ENCODE peak calls at places on chromosomes 11 and 22, in seven cellular contexts. One of them, this sample, is unnamed. For H3K36me3 and H3K27me3, the result is how much of the 10 kb centered on the place peaks cover.

GRCh38 chr22:24140357-24140756 is 40.9 kb upstream of the SUSD2 start:
- DNase-seq in stomach: no peak
- DNase-seq in brain microvascular endothelial cell: no peak
- DNase-seq in right atrium auricular region: no peak
- DNase-seq in heart left ventricle: no peak
- DNase-seq in keratinocyte: no peak
- DNase-seq in tibial nerve: no peak
- DNase-seq in this sample: no peak

GRCh38 chr22:49934891-49935557 is 16.6 kb downstream of the CRELD2 start:
- DNase-seq in stomach: peak
- DNase-seq in brain microvascular endothelial cell: no peak
- DNase-seq in right atrium auricular region: no peak
- DNase-seq in heart left ventricle: peak
- DNase-seq in keratinocyte: no peak
- DNase-seq in tibial nerve: peak
- DNase-seq in this sample: no peak

GRCh38 chr11:69220581-69221051 is 64.9 kb downstream of the SMIM38 start:
- DNase-seq in stomach: peak
- DNase-seq in brain microvascular endothelial cell: no peak
- DNase-seq in right atrium auricular region: no peak
- DNase-seq in heart left ventricle: peak
- DNase-seq in keratinocyte: no peak
- DNase-seq in tibial nerve: no peak
- DNase-seq in this sample: no peak

GRCh38 chr22:44025171-44026065 is 1.3 kb downstream of the PARVB start:
- DNase-seq in stomach: peak
- DNase-seq in brain microvascular endothelial cell: no peak
- DNase-seq in right atrium auricular region: peak
- DNase-seq in heart left ventricle: peak
- DNase-seq in keratinocyte: no peak
- DNase-seq in tibial nerve: peak
- DNase-seq in this sample: no peak

GRCh38 chr11:95506777-95507176 is 275.8 kb upstream of the SESN3 start:
- DNase-seq in stomach: no peak
- DNase-seq in brain microvascular endothelial cell: no peak
- DNase-seq in right atrium auricular region: no peak
- DNase-seq in heart left ventricle: no peak
- DNase-seq in keratinocyte: no peak
- DNase-seq in tibial nerve: no peak
- DNase-seq in this sample: no peak

GRCh38 chr22:30408388-30409101 is 11.7 kb downstream of the SEC14L2 start:
- DNase-seq in stomach: no peak
- DNase-seq in brain microvascular endothelial cell: peak
- DNase-seq in right atrium auricular region: no peak
- DNase-seq in heart left ventricle: no peak
- DNase-seq in keratinocyte: no peak
- DNase-seq in tibial nerve: no peak
- DNase-seq in this sample: peak

GRCh38 chr11:11558352-11558751 is 63.5 kb downstream of the GALNT18 start:
- DNase-seq in stomach: no peak
- DNase-seq in brain microvascular endothelial cell: no peak
- DNase-seq in right atrium auricular region: no peak
- DNase-seq in heart left ventricle: peak
- DNase-seq in keratinocyte: no peak
- DNase-seq in tibial nerve: no peak
- DNase-seq in this sample: no peak

GRCh38 chr11:25838918-25839611 is 492.9 kb upstream of the ANO3 start:
- DNase-seq in stomach: no peak
- DNase-seq in brain microvascular endothelial cell: no peak
- DNase-seq in right atrium auricular region: no peak
- DNase-seq in heart left ventricle: no peak
- DNase-seq in keratinocyte: no peak
- DNase-seq in tibial nerve: no peak
- DNase-seq in this sample: no peak

GRCh38 chr11:67354314-67355022 is 1.1 kb upstream of the POLD4 start:
- DNase-seq in stomach: peak
- DNase-seq in brain microvascular endothelial cell: peak
- DNase-seq in right atrium auricular region: peak
- DNase-seq in heart left ventricle: peak
- DNase-seq in keratinocyte: peak
- DNase-seq in tibial nerve: no peak
- DNase-seq in this sample: peak

GRCh38 chr11:57424802-57425564 is 1.9 kb downstream of the SLC43A3 start:
- DNase-seq in stomach: peak
- DNase-seq in brain microvascular endothelial cell: peak
- DNase-seq in right atrium auricular region: peak
- DNase-seq in heart left ventricle: peak
- DNase-seq in keratinocyte: peak
- DNase-seq in tibial nerve: peak
- DNase-seq in this sample: peak

GRCh38 chr11:57421805-57422204 is 5.1 kb downstream of the SLC43A3 start:
- DNase-seq in stomach: no peak
- DNase-seq in brain microvascular endothelial cell: no peak
- DNase-seq in right atrium auricular region: no peak
- DNase-seq in heart left ventricle: no peak
- DNase-seq in keratinocyte: no peak
- DNase-seq in tibial nerve: no peak
- DNase-seq in this sample: no peak

GRCh38 chr11:57421066-57421465 is 5.9 kb downstream of the SLC43A3 start:
- DNase-seq in stomach: no peak
- DNase-seq in brain microvascular endothelial cell: no peak
- DNase-seq in right atrium auricular region: no peak
- DNase-seq in heart left ventricle: no peak
- DNase-seq in keratinocyte: no peak
- DNase-seq in tibial nerve: no peak
- DNase-seq in this sample: no peak

GRCh38 chr11:57424137-57424801 is 2.7 kb downstream of the SLC43A3 start:
- DNase-seq in stomach: no peak
- DNase-seq in brain microvascular endothelial cell: no peak
- DNase-seq in right atrium auricular region: no peak
- DNase-seq in heart left ventricle: no peak
- DNase-seq in keratinocyte: no peak
- DNase-seq in tibial nerve: no peak
- DNase-seq in this sample: no peak

DNA sequence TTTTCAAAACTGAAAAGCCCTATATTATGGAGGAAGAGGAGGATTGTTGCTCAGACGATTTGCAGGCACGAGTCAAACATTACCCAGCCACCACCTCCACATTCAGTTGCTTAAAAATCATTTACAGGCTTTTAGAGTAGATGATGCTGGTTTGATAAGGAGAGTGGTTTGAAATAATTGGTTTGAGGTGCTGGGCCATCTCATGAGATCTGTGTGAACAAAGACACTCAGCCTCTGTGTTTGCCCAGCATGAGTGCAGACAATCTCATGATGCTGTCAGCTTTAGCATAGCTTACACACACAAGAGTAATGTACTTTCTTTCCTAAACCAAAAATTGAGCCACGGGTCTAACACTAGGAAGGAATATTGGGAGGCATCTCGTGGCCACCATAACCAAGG is 4.3 kb downstream of the SLC43A3 start:
- DNase-seq in stomach: no peak
- DNase-seq in brain microvascular endothelial cell: no peak
- DNase-seq in right atrium auricular region: no peak
- DNase-seq in heart left ventricle: no peak
- DNase-seq in keratinocyte: no peak
- DNase-seq in tibial nerve: no peak
- DNase-seq in this sample: no peak
- H3K36me3 ChIP-seq in stomach: half or more
- H3K36me3 ChIP-seq in brain microvascular endothelial cell: under half
- H3K36me3 ChIP-seq in right atrium auricular region: under half
- H3K36me3 ChIP-seq in heart left ventricle: under half
- H3K36me3 ChIP-seq in keratinocyte: under half
- H3K36me3 ChIP-seq in tibial nerve: under half
- H3K36me3 ChIP-seq in this sample: under half

GRCh38 chr11:14190992-14191773 is 167.8 kb downstream of the RRAS2 start:
- DNase-seq in stomach: no peak
- DNase-seq in brain microvascular endothelial cell: no peak
- DNase-seq in right atrium auricular region: no peak
- DNase-seq in heart left ventricle: no peak
- DNase-seq in keratinocyte: no peak
- DNase-seq in tibial nerve: no peak
- DNase-seq in this sample: no peak
- TF ChIP-seq CTCF in stomach: no peak
- TF ChIP-seq CTCF in brain microvascular endothelial cell: no peak
- TF ChIP-seq CTCF in right atrium auricular region: no peak
- TF ChIP-seq CTCF in heart left ventricle: no peak
- TF ChIP-seq CTCF in keratinocyte: no peak
- TF ChIP-seq CTCF in tibial nerve: no peak
- TF ChIP-seq CTCF in this sample: no peak

GRCh38 chr11:27718853-27719574 is 18.8 kb upstream of the BDNF start:
- DNase-seq in stomach: no peak
- DNase-seq in brain microvascular endothelial cell: no peak
- DNase-seq in right atrium auricular region: no peak
- DNase-seq in heart left ventricle: no peak
- DNase-seq in keratinocyte: no peak
- DNase-seq in tibial nerve: no peak
- DNase-seq in this sample: no peak
- H3K27me3 ChIP-seq in stomach: half or more
- H3K27me3 ChIP-seq in brain microvascular endothelial cell: under half
- H3K27me3 ChIP-seq in right atrium auricular region: under half
- H3K27me3 ChIP-seq in heart left ventricle: half or more
- H3K27me3 ChIP-seq in keratinocyte: half or more
- H3K27me3 ChIP-seq in tibial nerve: half or more
- H3K27me3 ChIP-seq in this sample: under half

GRCh38 chr11:107508201-107508857 is 50.7 kb upstream of the CWF19L2 start:
- DNase-seq in stomach: no peak
- DNase-seq in brain microvascular endothelial cell: no peak
- DNase-seq in right atrium auricular region: no peak
- DNase-seq in heart left ventricle: no peak
- DNase-seq in keratinocyte: no peak
- DNase-seq in tibial nerve: no peak
- DNase-seq in this sample: no peak
- H3K36me3 ChIP-seq in stomach: under half
- H3K36me3 ChIP-seq in brain microvascular endothelial cell: under half
- H3K36me3 ChIP-seq in right atrium auricular region: under half
- H3K36me3 ChIP-seq in heart left ventricle: under half
- H3K36me3 ChIP-seq in keratinocyte: under half
- H3K36me3 ChIP-seq in tibial nerve: under half
- H3K36me3 ChIP-seq in this sample: under half

GRCh38 chr11:36711104-36711825 is 113.2 kb upstream of the RAG2 start:
- DNase-seq in stomach: no peak
- DNase-seq in brain microvascular endothelial cell: no peak
- DNase-seq in right atrium auricular region: no peak
- DNase-seq in heart left ventricle: no peak
- DNase-seq in keratinocyte: no peak
- DNase-seq in tibial nerve: no peak
- DNase-seq in this sample: no peak
- TF ChIP-seq CTCF in stomach: no peak
- TF ChIP-seq CTCF in brain microvascular endothelial cell: peak
- TF ChIP-seq CTCF in right atrium auricular region: no peak
- TF ChIP-seq CTCF in heart left ventricle: no peak
- TF ChIP-seq CTCF in keratinocyte: no peak
- TF ChIP-seq CTCF in tibial nerve: no peak
- TF ChIP-seq CTCF in this sample: no peak

GRCh38 chr11:132427611-132428010 is 1057.2 kb downstream of the NTM start:
- DNase-seq in stomach: no peak
- DNase-seq in brain microvascular endothelial cell: peak
- DNase-seq in right atrium auricular region: no peak
- DNase-seq in heart left ventricle: no peak
- DNase-seq in keratinocyte: no peak
- DNase-seq in tibial nerve: no peak
- DNase-seq in this sample: no peak
- H3K27me3 ChIP-seq in stomach: under half
- H3K27me3 ChIP-seq in brain microvascular endothelial cell: under half
- H3K27me3 ChIP-seq in right atrium auricular region: under half
- H3K27me3 ChIP-seq in heart left ventricle: under half
- H3K27me3 ChIP-seq in keratinocyte: under half
- H3K27me3 ChIP-seq in tibial nerve: under half
- H3K27me3 ChIP-seq in this sample: under half

GRCh38 chr22:46079093-46079860 is 71.0 kb upstream of the PPARA start:
- DNase-seq in stomach: peak
- DNase-seq in brain microvascular endothelial cell: no peak
- DNase-seq in right atrium auricular region: no peak
- DNase-seq in heart left ventricle: peak
- DNase-seq in keratinocyte: no peak
- DNase-seq in tibial nerve: no peak
- DNase-seq in this sample: no peak

GRCh38 chr22:46081036-46081830 is 69.1 kb upstream of the PPARA start:
- DNase-seq in stomach: peak
- DNase-seq in brain microvascular endothelial cell: no peak
- DNase-seq in right atrium auricular region: no peak
- DNase-seq in heart left ventricle: peak
- DNase-seq in keratinocyte: no peak
- DNase-seq in tibial nerve: no peak
- DNase-seq in this sample: no peak

GRCh38 chr22:46078241-46079092 is 71.9 kb upstream of the PPARA start:
- DNase-seq in stomach: peak
- DNase-seq in brain microvascular endothelial cell: no peak
- DNase-seq in right atrium auricular region: peak
- DNase-seq in heart left ventricle: peak
- DNase-seq in keratinocyte: no peak
- DNase-seq in tibial nerve: no peak
- DNase-seq in this sample: no peak

GRCh38 chr22:46081831-46082210 is 68.5 kb upstream of the PPARA start:
- DNase-seq in stomach: peak
- DNase-seq in brain microvascular endothelial cell: no peak
- DNase-seq in right atrium auricular region: no peak
- DNase-seq in heart left ventricle: peak
- DNase-seq in keratinocyte: no peak
- DNase-seq in tibial nerve: no peak
- DNase-seq in this sample: no peak

DNA sequence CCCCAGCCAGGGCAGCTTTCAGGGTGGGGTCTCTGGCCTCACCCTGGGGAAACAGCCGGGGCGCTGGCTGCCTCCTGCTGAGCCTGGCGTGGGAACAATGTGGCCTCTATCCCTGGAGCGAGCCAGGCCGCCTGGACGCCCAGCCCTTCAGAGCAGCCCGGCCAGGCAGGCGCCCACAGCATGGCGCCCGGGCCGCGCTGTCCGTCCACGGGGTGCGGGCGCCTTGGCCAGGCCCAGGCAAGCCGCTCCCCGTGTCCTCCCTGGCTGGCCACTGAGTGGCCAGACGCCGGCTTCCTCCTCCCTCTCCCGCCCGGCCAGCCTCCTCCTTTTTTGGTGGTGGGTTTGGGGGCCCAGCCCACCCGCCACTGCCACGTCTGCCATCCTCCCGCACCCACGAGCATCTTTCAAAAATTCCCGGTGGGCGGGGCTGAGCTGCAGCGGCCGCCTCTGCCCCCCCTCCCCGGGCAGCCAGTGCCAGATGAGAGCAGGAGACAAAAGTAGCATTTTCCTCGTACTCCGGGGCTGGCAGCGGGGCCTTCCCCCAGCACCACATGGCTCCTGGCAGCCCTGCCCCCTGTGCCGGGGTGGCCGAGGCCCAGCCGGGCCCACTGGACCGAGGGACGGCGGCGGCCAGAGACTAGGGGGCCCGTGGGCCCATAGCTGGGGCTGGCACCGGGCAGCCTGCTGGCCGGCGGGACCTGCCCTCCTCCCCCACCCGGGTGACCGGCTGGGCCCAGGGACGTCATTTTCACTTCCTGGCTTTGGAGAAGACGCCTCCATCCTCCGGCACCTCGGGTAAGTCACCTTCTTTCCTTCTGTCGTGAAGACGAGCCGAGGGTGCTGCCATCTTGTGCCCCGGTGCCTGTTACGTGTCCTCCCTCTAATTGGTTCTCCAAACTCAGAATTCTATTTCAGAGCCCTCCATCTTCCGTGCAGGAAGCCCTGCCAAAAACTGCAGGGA is 70.2 kb upstream of the PPARA start:
- DNase-seq in stomach: peak
- DNase-seq in brain microvascular endothelial cell: no peak
- DNase-seq in right atrium auricular region: peak
- DNase-seq in heart left ventricle: peak
- DNase-seq in keratinocyte: no peak
- DNase-seq in tibial nerve: peak
- DNase-seq in this sample: no peak
- H3K36me3 ChIP-seq in stomach: under half
- H3K36me3 ChIP-seq in brain microvascular endothelial cell: under half
- H3K36me3 ChIP-seq in right atrium auricular region: under half
- H3K36me3 ChIP-seq in heart left ventricle: under half
- H3K36me3 ChIP-seq in keratinocyte: under half
- H3K36me3 ChIP-seq in tibial nerve: under half
- H3K36me3 ChIP-seq in this sample: under half